ENCODE peak calls at places on chromosomes 3 and 15, in seven cellular contexts. U, P, Z, K, V, L and H are unnamed samples.
A peak's percentile ranks its signal among the peaks of the same experiment; 100 is the strongest.

GRCh38 chr15:80242132-80242769 is 9.8 kb downstream of the CTXND1 start:
- DNase-seq in U (no peak), P (peak; percentile 63), Z (peak; percentile 32), K (no peak), V (no peak), L (no peak), H (peak; percentile 46)

GRCh38 chr3:42210731-42211130 is 55.3 kb downstream of the CCK start:
- DNase-seq in U (no peak), P (no peak), Z (no peak), K (no peak), V (no peak), L (no peak), H (no peak)

GRCh38 chr3:49324768-49325167 is 15.1 kb downstream of the USP4 start:
- DNase-seq in U (no peak), P (no peak), Z (no peak), K (no peak), V (no peak), L (no peak), H (no peak)

GRCh38 chr3:90015688-90016356 is 908.4 kb downstream of the EPHA3 start:
- DNase-seq in U (peak; percentile 81), P (no peak), Z (no peak), K (no peak), V (no peak), L (no peak), H (peak; percentile 71)

GRCh38 chr3:49276475-49277356 is at the start of gene C3orf62:
- DNase-seq in U (peak; percentile 60), P (peak; percentile 85), Z (peak; percentile 19), K (no peak), V (peak; percentile 59), L (no peak), H (peak; percentile 86)

GRCh38 chr3:155890671-155891190 is 20.3 kb downstream of the GMPS start:
- DNase-seq in U (no peak), P (peak; percentile 25), Z (peak; percentile 44), K (no peak), V (no peak), L (no peak), H (peak; percentile 62)

GRCh38 chr3:98763814-98764691 is 913 bp downstream of the ST3GAL6 start:
- DNase-seq in U (no peak), P (no peak), Z (no peak), K (no peak), V (no peak), L (no peak), H (peak; percentile 71)

GRCh38 chr3:9899289-9899791 is 3.3 kb upstream of the IL17RE start:
- DNase-seq in U (no peak), P (no peak), Z (no peak), K (no peak), V (no peak), L (no peak), H (no peak)

GRCh38 chr15:29117778-29118177 is 151.8 kb downstream of the NSMCE3 start:
- DNase-seq in U (no peak), P (no peak), Z (no peak), K (no peak), V (no peak), L (no peak), H (no peak)